ENCODE peak calls at places on chromosomes 12 and 14, in ten cellular contexts. One of them, this sample, is unnamed.

GRCh38 chr14:23638414-23639047 is 2.4 kb downstream of the DHRS2 start:
- DNase-seq in Panc1: no peak
- DNase-seq in fibroblast of lung: no peak
- DNase-seq in vagina: no peak
- DNase-seq in choroid plexus epithelial cell: no peak
- DNase-seq in tibial artery: no peak
- DNase-seq in cardiac muscle cell: no peak
- DNase-seq in GM23338: no peak
- DNase-seq in AG04449: no peak
- DNase-seq in MM.1S: no peak
- DNase-seq in this sample: no peak

GRCh38 chr12:95173392-95174251 is 43.6 kb downstream of the FGD6 start:
- DNase-seq in Panc1: no peak
- DNase-seq in fibroblast of lung: peak
- DNase-seq in vagina: peak
- DNase-seq in choroid plexus epithelial cell: peak
- DNase-seq in tibial artery: no peak
- DNase-seq in cardiac muscle cell: peak
- DNase-seq in GM23338: no peak
- DNase-seq in AG04449: peak
- DNase-seq in MM.1S: no peak
- DNase-seq in this sample: peak

GRCh38 chr12:109740694-109741245 is 27.1 kb downstream of the FAM222A start:
- DNase-seq in Panc1: no peak
- DNase-seq in fibroblast of lung: no peak
- DNase-seq in vagina: no peak
- DNase-seq in choroid plexus epithelial cell: no peak
- DNase-seq in tibial artery: peak
- DNase-seq in cardiac muscle cell: no peak
- DNase-seq in GM23338: no peak
- DNase-seq in AG04449: no peak
- DNase-seq in MM.1S: no peak
- DNase-seq in this sample: no peak

GRCh38 chr12:49534806-49535278 is 4.0 kb upstream of the KCNH3 start:
- DNase-seq in Panc1: no peak
- DNase-seq in fibroblast of lung: no peak
- DNase-seq in vagina: peak
- DNase-seq in choroid plexus epithelial cell: no peak
- DNase-seq in tibial artery: no peak
- DNase-seq in cardiac muscle cell: no peak
- DNase-seq in GM23338: peak
- DNase-seq in AG04449: no peak
- DNase-seq in MM.1S: no peak
- DNase-seq in this sample: no peak

GRCh38 chr14:104665092-104665662 is 24.2 kb upstream of the INF2 start:
- DNase-seq in Panc1: no peak
- DNase-seq in fibroblast of lung: no peak
- DNase-seq in vagina: no peak
- DNase-seq in choroid plexus epithelial cell: peak
- DNase-seq in tibial artery: no peak
- DNase-seq in cardiac muscle cell: peak
- DNase-seq in GM23338: no peak
- DNase-seq in AG04449: no peak
- DNase-seq in MM.1S: no peak
- DNase-seq in this sample: no peak

GRCh38 chr14:24307575-24308341 is at the start of gene CIDEB:
- DNase-seq in Panc1: peak
- DNase-seq in fibroblast of lung: peak
- DNase-seq in vagina: no peak
- DNase-seq in choroid plexus epithelial cell: peak
- DNase-seq in tibial artery: peak
- DNase-seq in cardiac muscle cell: peak
- DNase-seq in GM23338: peak
- DNase-seq in AG04449: no peak
- DNase-seq in MM.1S: peak
- DNase-seq in this sample: peak

GRCh38 chr12:53060721-53061276 is 10.9 kb downstream of the TNS2 start:
- DNase-seq in Panc1: no peak
- DNase-seq in fibroblast of lung: no peak
- DNase-seq in vagina: no peak
- DNase-seq in choroid plexus epithelial cell: no peak
- DNase-seq in tibial artery: peak
- DNase-seq in cardiac muscle cell: peak
- DNase-seq in GM23338: no peak
- DNase-seq in AG04449: no peak
- DNase-seq in MM.1S: no peak
- DNase-seq in this sample: peak

GRCh38 chr14:59407246-59407615 is 57.9 kb downstream of the GPR135 start:
- DNase-seq in Panc1: no peak
- DNase-seq in fibroblast of lung: peak
- DNase-seq in vagina: no peak
- DNase-seq in choroid plexus epithelial cell: peak
- DNase-seq in tibial artery: peak
- DNase-seq in cardiac muscle cell: peak
- DNase-seq in GM23338: no peak
- DNase-seq in AG04449: peak
- DNase-seq in MM.1S: no peak
- DNase-seq in this sample: no peak

GRCh38 chr12:67070307-67070600 is 198.9 kb upstream of the CAND1 start:
- DNase-seq in Panc1: no peak
- DNase-seq in fibroblast of lung: no peak
- DNase-seq in vagina: no peak
- DNase-seq in choroid plexus epithelial cell: no peak
- DNase-seq in tibial artery: no peak
- DNase-seq in cardiac muscle cell: no peak
- DNase-seq in GM23338: no peak
- DNase-seq in AG04449: no peak
- DNase-seq in MM.1S: no peak
- DNase-seq in this sample: no peak

GRCh38 chr12:67068204-67068731 is 200.9 kb upstream of the CAND1 start:
- DNase-seq in Panc1: no peak
- DNase-seq in fibroblast of lung: no peak
- DNase-seq in vagina: no peak
- DNase-seq in choroid plexus epithelial cell: no peak
- DNase-seq in tibial artery: no peak
- DNase-seq in cardiac muscle cell: no peak
- DNase-seq in GM23338: peak
- DNase-seq in AG04449: no peak
- DNase-seq in MM.1S: peak
- DNase-seq in this sample: no peak

GRCh38 chr12:67068773-67069450 is 200.2 kb upstream of the CAND1 start:
- DNase-seq in Panc1: no peak
- DNase-seq in fibroblast of lung: peak
- DNase-seq in vagina: no peak
- DNase-seq in choroid plexus epithelial cell: peak
- DNase-seq in tibial artery: no peak
- DNase-seq in cardiac muscle cell: peak
- DNase-seq in GM23338: peak
- DNase-seq in AG04449: no peak
- DNase-seq in MM.1S: peak
- DNase-seq in this sample: peak

GRCh38 chr12:67069451-67070306 is 199.5 kb upstream of the CAND1 start:
- DNase-seq in Panc1: no peak
- DNase-seq in fibroblast of lung: peak
- DNase-seq in vagina: no peak
- DNase-seq in choroid plexus epithelial cell: no peak
- DNase-seq in tibial artery: no peak
- DNase-seq in cardiac muscle cell: peak
- DNase-seq in GM23338: peak
- DNase-seq in AG04449: no peak
- DNase-seq in MM.1S: peak
- DNase-seq in this sample: peak

GRCh38 chr12:67067453-67068203 is 201.5 kb upstream of the CAND1 start:
- DNase-seq in Panc1: no peak
- DNase-seq in fibroblast of lung: no peak
- DNase-seq in vagina: no peak
- DNase-seq in choroid plexus epithelial cell: no peak
- DNase-seq in tibial artery: no peak
- DNase-seq in cardiac muscle cell: no peak
- DNase-seq in GM23338: peak
- DNase-seq in AG04449: no peak
- DNase-seq in MM.1S: no peak
- DNase-seq in this sample: no peak
- H3K4me3 ChIP-seq in Panc1: peak
- H3K4me3 ChIP-seq in fibroblast of lung: no peak
- H3K4me3 ChIP-seq in vagina: peak
- H3K4me3 ChIP-seq in choroid plexus epithelial cell: no peak
- H3K4me3 ChIP-seq in tibial artery: peak
- H3K4me3 ChIP-seq in cardiac muscle cell: peak
- H3K4me3 ChIP-seq in GM23338: peak
- H3K4me3 ChIP-seq in AG04449: no peak
- H3K4me3 ChIP-seq in MM.1S: peak
- H3K4me3 ChIP-seq in this sample: no peak

GRCh38 chr12:115400011-115400410 is 716.0 kb upstream of the TBX3 start:
- DNase-seq in Panc1: no peak
- DNase-seq in fibroblast of lung: no peak
- DNase-seq in vagina: no peak
- DNase-seq in choroid plexus epithelial cell: no peak
- DNase-seq in tibial artery: no peak
- DNase-seq in cardiac muscle cell: no peak
- DNase-seq in GM23338: no peak
- DNase-seq in AG04449: no peak
- DNase-seq in MM.1S: no peak
- DNase-seq in this sample: no peak

GRCh38 chr12:115394498-115395220 is 710.7 kb upstream of the TBX3 start:
- DNase-seq in Panc1: no peak
- DNase-seq in fibroblast of lung: no peak
- DNase-seq in vagina: no peak
- DNase-seq in choroid plexus epithelial cell: no peak
- DNase-seq in tibial artery: no peak
- DNase-seq in cardiac muscle cell: no peak
- DNase-seq in GM23338: no peak
- DNase-seq in AG04449: no peak
- DNase-seq in MM.1S: no peak
- DNase-seq in this sample: no peak

GRCh38 chr12:115402443-115403170 is 718.6 kb upstream of the TBX3 start:
- DNase-seq in Panc1: no peak
- DNase-seq in fibroblast of lung: peak
- DNase-seq in vagina: no peak
- DNase-seq in choroid plexus epithelial cell: no peak
- DNase-seq in tibial artery: no peak
- DNase-seq in cardiac muscle cell: no peak
- DNase-seq in GM23338: no peak
- DNase-seq in AG04449: no peak
- DNase-seq in MM.1S: no peak
- DNase-seq in this sample: no peak

GRCh38 chr12:115396567-115396966 is 712.6 kb upstream of the TBX3 start:
- DNase-seq in Panc1: no peak
- DNase-seq in fibroblast of lung: no peak
- DNase-seq in vagina: no peak
- DNase-seq in choroid plexus epithelial cell: no peak
- DNase-seq in tibial artery: no peak
- DNase-seq in cardiac muscle cell: no peak
- DNase-seq in GM23338: no peak
- DNase-seq in AG04449: no peak
- DNase-seq in MM.1S: no peak
- DNase-seq in this sample: no peak

DNA sequence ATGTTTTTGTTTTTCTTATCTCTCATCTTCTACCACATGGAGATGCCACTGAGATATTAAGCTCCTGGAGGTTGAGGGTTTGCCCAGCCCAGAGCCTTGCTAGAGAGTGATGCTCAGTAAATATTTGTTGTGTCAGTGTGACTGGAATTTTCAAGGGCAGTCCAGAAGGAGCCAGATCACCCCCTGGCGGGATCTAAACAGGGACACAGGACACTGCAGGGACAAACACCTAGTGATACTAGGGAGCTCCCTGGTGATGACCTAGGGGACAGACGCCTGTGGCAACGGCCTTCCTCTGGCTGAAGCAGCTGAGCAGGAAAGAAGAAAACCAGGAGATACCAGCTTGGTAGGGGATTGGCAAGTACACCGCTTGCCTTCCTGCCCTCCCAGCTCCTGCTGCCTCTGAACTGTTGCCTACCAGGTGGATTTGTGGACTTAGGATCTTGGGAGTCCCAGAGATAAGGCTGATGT is 714.4 kb upstream of the TBX3 start:
- DNase-seq in Panc1: peak
- DNase-seq in fibroblast of lung: no peak
- DNase-seq in vagina: no peak
- DNase-seq in choroid plexus epithelial cell: no peak
- DNase-seq in tibial artery: no peak
- DNase-seq in cardiac muscle cell: no peak
- DNase-seq in GM23338: no peak
- DNase-seq in AG04449: no peak
- DNase-seq in MM.1S: no peak
- DNase-seq in this sample: peak
- TF ChIP-seq CTCF in Panc1: peak
- TF ChIP-seq CTCF in fibroblast of lung: no peak
- TF ChIP-seq CTCF in vagina: no peak
- TF ChIP-seq CTCF in choroid plexus epithelial cell: peak
- TF ChIP-seq CTCF in tibial artery: no peak
- TF ChIP-seq CTCF in cardiac muscle cell: no peak
- TF ChIP-seq CTCF in GM23338: no peak
- TF ChIP-seq CTCF in AG04449: no peak
- TF ChIP-seq CTCF in MM.1S: no peak
- TF ChIP-seq CTCF in this sample: peak

GRCh38 chr12:19369691-19370148 is 69.6 kb upstream of the AEBP2 start:
- DNase-seq in Panc1: no peak
- DNase-seq in fibroblast of lung: no peak
- DNase-seq in vagina: no peak
- DNase-seq in choroid plexus epithelial cell: peak
- DNase-seq in tibial artery: no peak
- DNase-seq in cardiac muscle cell: peak
- DNase-seq in GM23338: no peak
- DNase-seq in AG04449: no peak
- DNase-seq in MM.1S: no peak
- DNase-seq in this sample: no peak
- H3K4me3 ChIP-seq in Panc1: no peak
- H3K4me3 ChIP-seq in fibroblast of lung: no peak
- H3K4me3 ChIP-seq in vagina: no peak
- H3K4me3 ChIP-seq in choroid plexus epithelial cell: no peak
- H3K4me3 ChIP-seq in tibial artery: no peak
- H3K4me3 ChIP-seq in cardiac muscle cell: no peak
- H3K4me3 ChIP-seq in GM23338: no peak
- H3K4me3 ChIP-seq in AG04449: no peak
- H3K4me3 ChIP-seq in MM.1S: no peak
- H3K4me3 ChIP-seq in this sample: no peak

DNA sequence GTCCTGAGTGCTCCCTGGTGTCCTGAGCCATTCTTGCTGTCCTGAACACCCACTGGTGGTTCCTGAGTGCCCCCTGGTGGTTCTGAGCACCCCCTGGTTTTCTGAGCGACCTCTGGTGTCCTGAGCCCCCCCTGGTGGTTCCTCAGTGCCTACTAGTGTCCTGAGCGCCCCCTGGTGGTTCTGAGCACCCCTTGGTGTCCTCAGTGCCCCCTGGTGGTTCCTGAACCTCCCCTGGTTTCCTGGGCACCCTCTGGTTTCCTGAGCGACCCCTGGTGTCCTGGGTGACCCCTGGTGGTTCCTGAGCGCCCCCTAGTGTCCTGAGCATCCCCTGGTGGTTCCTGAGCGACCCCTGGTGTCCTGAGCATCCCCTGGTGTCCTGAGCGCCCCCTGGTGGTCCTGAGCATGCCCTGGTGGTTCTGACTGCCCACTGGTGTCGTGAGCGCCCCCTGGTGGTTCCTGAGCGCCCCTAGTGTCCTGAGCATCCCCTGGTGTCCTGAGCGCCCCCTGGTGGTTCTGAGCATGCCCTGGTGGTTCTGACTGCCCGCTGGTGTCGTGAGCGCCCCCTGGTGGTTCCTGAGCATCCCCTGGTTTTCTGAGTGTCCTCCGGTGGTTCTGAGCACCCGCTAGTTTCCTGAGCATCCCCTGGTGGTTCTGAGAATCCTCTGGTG is 473.1 kb downstream of the TMEM121 start:
- DNase-seq in Panc1: no peak
- DNase-seq in fibroblast of lung: no peak
- DNase-seq in vagina: no peak
- DNase-seq in choroid plexus epithelial cell: peak
- DNase-seq in tibial artery: no peak
- DNase-seq in cardiac muscle cell: no peak
- DNase-seq in GM23338: peak
- DNase-seq in AG04449: no peak
- DNase-seq in MM.1S: no peak
- DNase-seq in this sample: peak
- TF ChIP-seq CTCF in Panc1: peak
- TF ChIP-seq CTCF in fibroblast of lung: peak
- TF ChIP-seq CTCF in vagina: no peak
- TF ChIP-seq CTCF in choroid plexus epithelial cell: peak
- TF ChIP-seq CTCF in tibial artery: peak
- TF ChIP-seq CTCF in cardiac muscle cell: peak
- TF ChIP-seq CTCF in GM23338: peak
- TF ChIP-seq CTCF in AG04449: peak
- TF ChIP-seq CTCF in MM.1S: no peak
- TF ChIP-seq CTCF in this sample: peak